ENCODE peak calls at places on chromosome 17, in five cellular contexts. Z, H, E, S and O are unnamed samples.

GRCh38 chr17:13572581-13572980 is 29.1 kb downstream of the HS3ST3A1 start:
- DNase-seq in Z (no peak), H (no peak), E (no peak), S (no peak), O (no peak)

GRCh38 chr17:28347261-28347891 is 10.0 kb downstream of the POLDIP2 start:
- DNase-seq in Z (no peak), H (no peak), E (no peak), S (no peak), O (no peak)

GRCh38 chr17:72502940-72503341 is 382.1 kb downstream of the SOX9 start:
- DNase-seq in Z (no peak), H (no peak), E (no peak), S (no peak), O (no peak)

GRCh38 chr17:75601057-75601987 is 13.7 kb downstream of the MYO15B start:
- DNase-seq in Z (peak), H (peak), E (peak), S (no peak), O (no peak)

GRCh38 chr17:60704170-60704569 is 26.5 kb downstream of the BCAS3 start:
- DNase-seq in Z (no peak), H (no peak), E (no peak), S (no peak), O (no peak)

GRCh38 chr17:75681289-75681688 is 14.2 kb downstream of the SAP30BP start:
- DNase-seq in Z (no peak), H (no peak), E (no peak), S (no peak), O (no peak)

GRCh38 chr17:41624208-41625101 is at the start of gene KRT17:
- DNase-seq in Z (no peak), H (no peak), E (no peak), S (no peak), O (no peak)

GRCh38 chr17:81723651-81724209 is 11.6 kb downstream of the SLC25A10 start:
- DNase-seq in Z (no peak), H (no peak), E (no peak), S (no peak), O (peak)

GRCh38 chr17:80352216-80352895 is 62.6 kb upstream of the ENDOV start:
- DNase-seq in Z (no peak), H (no peak), E (no peak), S (no peak), O (no peak)

GRCh38 chr17:74864866-74865395 is 5.2 kb upstream of the GRIN2C start:
- DNase-seq in Z (peak), H (peak), E (peak), S (no peak), O (peak)

GRCh38 chr17:55437165-55437605 is 15.6 kb upstream of the MMD start:
- DNase-seq in Z (no peak), H (no peak), E (no peak), S (no peak), O (no peak)

GRCh38 chr17:28093999-28094716 is 51.7 kb downstream of the NLK start:
- DNase-seq in Z (no peak), H (no peak), E (no peak), S (no peak), O (no peak)

GRCh38 chr17:16046966-16047365 is 47.3 kb downstream of the TTC19 start:
- DNase-seq in Z (no peak), H (no peak), E (no peak), S (no peak), O (no peak)

GRCh38 chr17:35640977-35641526 is 53.9 kb downstream of the AP2B1 start:
- DNase-seq in Z (no peak), H (no peak), E (no peak), S (no peak), O (peak)

GRCh38 chr17:77886387-77886728 is 72.1 kb upstream of the TNRC6C start:
- DNase-seq in Z (no peak), H (no peak), E (no peak), S (no peak), O (no peak)

GRCh38 chr17:78529871-78530670 is 47.1 kb downstream of the DNAH17 start:
- DNase-seq in Z (no peak), H (peak), E (no peak), S (no peak), O (no peak)

GRCh38 chr17:80716986-80717385 is 172.3 kb downstream of the RPTOR start:
- DNase-seq in Z (no peak), H (no peak), E (no peak), S (no peak), O (no peak)

GRCh38 chr17:41563607-41564006 is 8.3 kb downstream of the KRT9 start:
- DNase-seq in Z (no peak), H (no peak), E (no peak), S (no peak), O (peak)

GRCh38 chr17:36123431-36123830 is 19.8 kb downstream of the CCL4 start:
- DNase-seq in Z (no peak), H (no peak), E (no peak), S (no peak), O (no peak)

GRCh38 chr17:72839086-72839728 is 253.3 kb downstream of the SLC39A11 start:
- DNase-seq in Z (no peak), H (no peak), E (no peak), S (no peak), O (no peak)

GRCh38 chr17:5837055-5837491 is 233.1 kb upstream of the WSCD1 start:
- DNase-seq in Z (no peak), H (no peak), E (no peak), S (no peak), O (no peak)

GRCh38 chr17:27455569-27455913 is 707 bp upstream of the KSR1 start:
- DNase-seq in Z (no peak), H (no peak), E (no peak), S (no peak), O (no peak)

GRCh38 chr17:27545562-27546229 is 85.3 kb upstream of the LGALS9 start:
- DNase-seq in Z (no peak), H (no peak), E (no peak), S (no peak), O (no peak)

GRCh38 chr17:18278867-18279266 is 18.4 kb downstream of the MIEF2 start:
- DNase-seq in Z (no peak), H (no peak), E (no peak), S (no peak), O (no peak)

GRCh38 chr17:38898812-38899348 is 26.5 kb upstream of the LASP1NB start:
- DNase-seq in Z (peak), H (no peak), E (peak), S (no peak), O (no peak)

GRCh38 chr17:17144916-17145665 is 61.0 kb downstream of the PLD6 start:
- DNase-seq in Z (no peak), H (no peak), E (no peak), S (no peak), O (no peak)